ENCODE peak calls at places on chromosomes 5 and 9, in ten cellular contexts. V, C, B, P, A, H, Q, G, T and U are unnamed samples.

GRCh38 chr5:31413030-31413812 is 118.7 kb downstream of the DROSHA start:
- DNase-seq in G (no peak), T (no peak), P (no peak), B (peak), Q (no peak), H (no peak), A (no peak), V (no peak), C (no peak), U (no peak)

GRCh38 chr9:109817846-109818472 is 38.0 kb downstream of the PALM2AKAP2 start:
- DNase-seq in B (peak), T (peak), G (peak), Q (peak), A (peak), C (peak), V (peak), H (peak), P (peak), U (peak)

GRCh38 chr5:95124731-95125130 is 160.2 kb downstream of the MCTP1 start:
- DNase-seq in T (no peak), G (no peak), A (no peak), P (no peak), B (no peak), V (no peak), Q (no peak), C (no peak), H (no peak), U (no peak)

GRCh38 chr5:141492168-141492885 is 3.4 kb downstream of the PCDHGC5 start:
- DNase-seq in V (peak), H (peak), T (no peak), A (no peak), G (no peak), P (no peak), C (no peak), Q (no peak), B (no peak), U (no peak)

GRCh38 chr5:72268753-72269410 is 51.2 kb downstream of the MRPS27 start:
- DNase-seq in V (peak), B (peak), T (peak), A (no peak), C (no peak), G (peak), P (peak), H (peak), Q (peak), U (peak)

GRCh38 chr9:126233913-126234525 is 92.6 kb upstream of the MVB12B start:
- DNase-seq in P (no peak), G (no peak), A (no peak), Q (no peak), B (no peak), H (no peak), V (no peak), T (peak), C (no peak), U (no peak)

GRCh38 chr9:72812622-72813111 is 140.2 kb downstream of the ALDH1A1 start:
- DNase-seq in T (no peak), P (no peak), C (no peak), B (no peak), V (no peak), Q (no peak), A (no peak), H (no peak), G (no peak), U (no peak)

GRCh38 chr9:124885551-124885950 is 23.6 kb downstream of the ARPC5L start:
- DNase-seq in H (no peak), G (no peak), B (no peak), Q (no peak), C (no peak), A (no peak), V (peak), T (no peak), P (no peak), U (no peak)